ENCODE peak calls at places on chromosome 13, in eight cellular contexts. R is GM23248, A is hepatocyte, F is PC-3, E is neural progenitor cell, P is HCT116, U is OCI-LY7, Y is MM.1S. L is an unnamed sample.

GRCh38 chr13:87208636-87209035 is 462.5 kb upstream of the SLITRK5 start:
- DNase-seq in R (no peak), A (no peak), F (no peak), E (no peak), P (no peak), U (no peak), Y (no peak), L (no peak)

GRCh38 chr13:39036212-39036611 is 1.7 kb downstream of the PROSER1 start:
- DNase-seq in R (peak; percentile 37), A (peak; percentile 28), F (peak; percentile 26), E (no peak), P (no peak), U (peak; percentile 68), Y (peak; percentile 10), L (peak; percentile 50)

GRCh38 chr13:76210262-76210661 is 574.1 kb downstream of the LMO7 start:
- DNase-seq in R (no peak), A (no peak), F (peak; percentile 29), E (no peak), P (no peak), U (no peak), Y (no peak), L (no peak)

GRCh38 chr13:70203661-70204229 is 95.5 kb upstream of the KLHL1 start:
- DNase-seq in R (no peak), A (no peak), F (peak; percentile 26), E (peak; percentile 23), P (peak; percentile 4), U (peak; percentile 59), Y (no peak), L (peak; percentile 45)

GRCh38 chr13:66128201-66128600 is 1101.9 kb downstream of the PCDH9 start:
- DNase-seq in R (no peak), A (no peak), F (no peak), E (no peak), P (no peak), U (no peak), Y (no peak), L (no peak)

GRCh38 chr13:85675508-85675907 is 123.7 kb downstream of the SLITRK6 start:
- DNase-seq in R (no peak), A (no peak), F (no peak), E (no peak), P (no peak), U (no peak), Y (no peak), L (peak; percentile 14)

GRCh38 chr13:91142572-91142971 is 204.9 kb upstream of the MIR17HG start:
- DNase-seq in R (peak; percentile 26), A (peak; percentile 32), F (peak; percentile 71), E (no peak), P (no peak), U (no peak), Y (no peak), L (no peak)

GRCh38 chr13:98476538-98476966 is 100.4 kb downstream of the STK24 start:
- DNase-seq in R (peak; percentile 95), A (no peak), F (peak; percentile 82), E (no peak), P (peak; percentile 64), U (peak; percentile 61), Y (peak; percentile 86), L (peak; percentile 45)

GRCh38 chr13:37486171-37486661 is 112.4 kb downstream of the POSTN start:
- DNase-seq in R (no peak), A (no peak), F (no peak), E (no peak), P (no peak), U (no peak), Y (no peak), L (no peak)

GRCh38 chr13:75139291-75139690 is 342.7 kb downstream of the TBC1D4 start:
- DNase-seq in R (peak; percentile 20), A (no peak), F (peak; percentile 22), E (no peak), P (no peak), U (no peak), Y (no peak), L (no peak)

GRCh38 chr13:92175330-92175729 is 776.9 kb downstream of the GPC5 start:
- DNase-seq in R (peak; percentile 56), A (peak; percentile 81), F (peak; percentile 43), E (peak; percentile 65), P (no peak), U (peak; percentile 51), Y (peak; percentile 74), L (peak; percentile 67)

GRCh38 chr13:72953391-72953960 is 105.3 kb upstream of the KLF5 start:
- DNase-seq in R (no peak), A (no peak), F (no peak), E (no peak), P (no peak), U (no peak), Y (no peak), L (no peak)

GRCh38 chr13:102028846-102029245 is 373.0 kb downstream of the FGF14 start:
- DNase-seq in R (no peak), A (no peak), F (no peak), E (no peak), P (no peak), U (no peak), Y (no peak), L (no peak)

GRCh38 chr13:39462456-39462855 is 140.5 kb downstream of the LHFPL6 start:
- DNase-seq in R (peak; percentile 30), A (no peak), F (no peak), E (no peak), P (no peak), U (no peak), Y (no peak), L (no peak)

GRCh38 chr13:74218291-74218690 is 84.1 kb upstream of the KLF12 start:
- DNase-seq in R (no peak), A (no peak), F (no peak), E (no peak), P (no peak), U (no peak), Y (no peak), L (no peak)

GRCh38 chr13:27176772-27177171 is 5.2 kb upstream of the USP12 start:
- DNase-seq in R (no peak), A (no peak), F (no peak), E (no peak), P (no peak), U (no peak), Y (no peak), L (no peak)

GRCh38 chr13:41610426-41610825 is 153.1 kb downstream of the RGCC start:
- DNase-seq in R (peak; percentile 91), A (peak; percentile 45), F (peak; percentile 91), E (no peak), P (no peak), U (no peak), Y (no peak), L (no peak)

GRCh38 chr13:111573362-111573761 is 252.9 kb downstream of the TEX29 start:
- DNase-seq in R (no peak), A (no peak), F (no peak), E (no peak), P (no peak), U (no peak), Y (no peak), L (no peak)

DNA sequence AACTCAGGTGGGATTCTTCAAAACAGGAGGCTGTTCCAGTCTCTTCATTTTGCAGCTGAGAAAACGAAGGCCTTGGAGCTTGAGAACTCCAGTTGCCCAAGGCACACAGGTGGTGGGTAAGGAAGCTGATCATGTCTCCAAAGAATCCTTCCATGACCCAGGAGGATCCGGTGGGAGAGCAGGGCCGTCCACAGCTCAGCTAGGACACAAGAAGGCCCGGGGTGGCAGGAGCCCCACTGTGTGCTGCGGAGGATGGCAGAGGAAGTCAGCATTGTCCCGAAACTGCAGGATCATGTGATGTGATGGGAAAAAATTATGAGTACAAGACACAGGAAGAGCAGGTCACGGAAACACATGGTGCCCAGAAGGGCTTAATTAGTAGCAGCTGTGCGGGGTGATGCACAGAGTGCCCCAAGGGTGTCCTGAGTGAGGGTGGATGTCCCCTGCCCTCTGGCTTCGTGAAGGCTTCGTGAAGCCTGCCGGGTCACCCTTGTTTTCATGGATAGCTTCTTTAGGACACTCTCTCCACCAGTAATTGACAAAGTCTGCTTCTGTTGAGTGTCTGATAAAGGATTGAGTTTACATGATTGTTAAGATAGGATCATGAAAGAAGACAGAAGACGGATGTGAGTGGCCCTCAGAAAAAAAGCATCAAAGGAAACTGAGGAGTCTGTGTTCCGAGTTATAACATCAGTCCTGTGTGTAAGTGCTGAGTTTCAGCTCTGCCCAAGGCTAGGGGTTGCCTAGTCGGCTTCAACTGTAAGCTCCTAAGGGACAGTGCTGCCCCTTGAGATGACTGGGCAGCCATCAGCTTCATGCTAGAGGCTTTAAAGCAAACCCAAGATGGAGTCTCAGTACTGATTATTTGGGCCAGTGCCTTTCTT is 33.8 kb upstream of the SACS start:
- DNase-seq in R (peak; percentile 55), A (no peak), F (no peak), E (peak; percentile 21), P (no peak), U (no peak), Y (no peak), L (no peak)
- H3K4me2 ChIP-seq in R (peak overlapping the region; percentile 72), A (peak overlapping the region; percentile 96), F (peak overlapping the region; percentile 82), E (peak overlapping the region; percentile 79), P (no peak overlapping the region), U (no peak overlapping the region), Y (peak overlapping the region; percentile 60), L (no peak overlapping the region)

DNA sequence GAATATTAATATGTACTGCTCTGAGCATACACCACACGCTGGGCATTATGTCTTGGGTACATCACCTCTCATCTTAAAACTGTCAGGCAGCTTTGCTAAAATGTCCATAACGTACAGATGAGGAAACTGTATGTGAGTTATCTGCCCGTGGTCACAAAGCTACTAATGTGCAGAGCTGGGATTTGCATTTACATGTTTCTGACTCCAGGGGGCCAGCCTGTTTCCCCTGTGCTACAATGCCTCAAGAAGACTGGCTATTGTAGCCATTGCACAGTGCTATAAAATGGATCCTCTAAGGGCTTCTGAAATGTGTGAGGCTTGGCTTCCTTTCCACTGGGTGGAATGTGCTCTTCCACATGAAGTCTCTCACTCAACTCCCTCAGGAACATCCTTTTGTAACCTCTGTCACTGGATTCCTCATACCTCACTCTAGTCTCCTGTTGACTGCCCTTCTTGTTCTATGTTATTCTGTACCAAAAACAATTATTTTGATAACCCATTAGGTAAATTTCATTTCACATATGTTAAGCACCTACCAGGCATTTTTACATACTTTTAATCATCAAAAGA is 95.6 kb upstream of the HTR2A start:
- DNase-seq in R (peak; percentile 21), A (no peak), F (peak; percentile 41), E (peak; percentile 11), P (peak; percentile 16), U (peak; percentile 64), Y (no peak), L (peak; percentile 31)
- TF ChIP-seq EZH2phosphoT487 in R (no peak), A (no peak), F (no peak), E (no peak), P (no peak), U (no peak), Y (no peak), L (no peak)

DNA sequence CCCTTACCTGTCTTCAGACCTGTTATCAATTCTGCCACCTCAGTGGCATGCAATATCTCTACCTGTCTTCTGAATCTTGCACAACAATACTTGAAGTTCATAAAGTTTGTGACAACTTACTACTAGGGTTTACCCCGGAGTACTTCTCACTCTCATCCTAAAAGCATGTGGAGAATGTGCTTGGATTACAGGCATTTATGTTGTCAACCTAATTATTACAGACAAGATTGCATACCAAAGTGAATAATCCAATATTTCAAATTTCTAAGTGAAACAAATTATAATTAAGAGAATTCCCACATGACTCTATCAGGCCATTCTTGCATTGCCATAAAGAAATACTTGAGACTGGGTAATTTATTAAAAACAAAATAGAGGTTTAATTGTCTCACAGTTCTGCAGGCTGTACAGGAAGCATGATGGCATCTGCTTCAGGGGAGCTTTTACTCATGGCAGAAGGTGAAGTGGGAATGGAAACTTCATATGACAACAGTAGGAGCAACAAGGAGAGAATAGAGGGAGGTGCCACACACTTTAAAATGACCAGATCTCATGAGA is 661.0 kb upstream of the SPRY2 start:
- DNase-seq in R (no peak), A (no peak), F (no peak), E (no peak), P (no peak), U (no peak), Y (no peak), L (no peak)
- H3K4me2 ChIP-seq in R (no peak overlapping the region), A (no peak overlapping the region), F (no peak overlapping the region), E (no peak overlapping the region), P (no peak overlapping the region), U (no peak overlapping the region), Y (no peak overlapping the region), L (no peak overlapping the region)

GRCh38 chr13:43725460-43725859 is 61.3 kb downstream of the ENOX1 start:
- DNase-seq in R (no peak), A (no peak), F (no peak), E (no peak), P (no peak), U (no peak), Y (no peak), L (no peak)
- TF ChIP-seq EZH2phosphoT487 in R (no peak), A (no peak), F (no peak), E (no peak), P (no peak), U (no peak), Y (no peak), L (no peak)